ENCODE peak calls at places on chromosomes 3 and 15, in ten cellular contexts. H, D, I, R, X, S, O, E, N and Q are unnamed samples.

GRCh38 chr15:89820651-89821611 is 6.3 kb upstream of the ANPEP start:
- DNase-seq in H (no peak), D (peak; percentile 30), I (no peak), R (no peak), X (peak; percentile 78), S (no peak), O (no peak), E (peak; percentile 66), N (no peak), Q (no peak)

GRCh38 chr3:58384381-58385090 is 49.1 kb downstream of the PDHB start:
- DNase-seq in H (no peak), D (no peak), I (no peak), R (no peak), X (no peak), S (no peak), O (no peak), E (no peak), N (no peak), Q (no peak)

GRCh38 chr3:73086071-73086494 is 24.6 kb downstream of the EBLN2 start:
- DNase-seq in H (peak; percentile 14), D (no peak), I (peak; percentile 77), R (peak; percentile 48), X (no peak), S (peak; percentile 39), O (no peak), E (peak; percentile 26), N (peak; percentile 20), Q (no peak)

GRCh38 chr3:43105597-43106292 is at the start of gene POMGNT2:
- DNase-seq in H (peak; percentile 71), D (peak; percentile 59), I (peak; percentile 93), R (peak; percentile 92), X (peak; percentile 27), S (peak; percentile 87), O (peak; percentile 93), E (peak; percentile 94), N (peak; percentile 75), Q (peak; percentile 60)

GRCh38 chr3:23004971-23005370 is 198.2 kb upstream of the UBE2E2 start:
- DNase-seq in H (no peak), D (peak; percentile 79), I (no peak), R (no peak), X (no peak), S (no peak), O (no peak), E (peak; percentile 61), N (peak; percentile 77), Q (peak; percentile 45)

GRCh38 chr15:41772720-41773331 is 1.5 kb upstream of the MAPKBP1 start:
- DNase-seq in H (peak; percentile 21), D (no peak), I (no peak), R (peak; percentile 59), X (peak; percentile 51), S (peak; percentile 77), O (no peak), E (peak; percentile 75), N (peak; percentile 49), Q (peak; percentile 56)

GRCh38 chr3:70053293-70053692 is 53.8 kb downstream of the SAMMSON start:
- DNase-seq in H (no peak), D (no peak), I (no peak), R (no peak), X (no peak), S (no peak), O (no peak), E (no peak), N (no peak), Q (no peak)

GRCh38 chr15:83430436-83430835 is 16.7 kb upstream of the SH3GL3 start:
- DNase-seq in H (no peak), D (no peak), I (no peak), R (no peak), X (no peak), S (no peak), O (no peak), E (no peak), N (no peak), Q (no peak)

GRCh38 chr15:76058714-76059319 is 968 bp upstream of the TMEM266 start:
- DNase-seq in H (no peak), D (no peak), I (no peak), R (no peak), X (no peak), S (no peak), O (peak; percentile 50), E (no peak), N (no peak), Q (no peak)

GRCh38 chr3:54853573-54854404 is 74.1 kb downstream of the LRTM1 start:
- DNase-seq in H (no peak), D (peak; percentile 26), I (peak; percentile 65), R (peak; percentile 72), X (no peak), S (peak; percentile 73), O (peak; percentile 88), E (peak; percentile 52), N (peak; percentile 36), Q (peak; percentile 56)

GRCh38 chr15:71443538-71443937 is 328.3 kb downstream of the THSD4 start:
- DNase-seq in H (peak; percentile 9), D (no peak), I (peak; percentile 60), R (peak; percentile 72), X (no peak), S (no peak), O (peak; percentile 47), E (peak; percentile 25), N (peak; percentile 36), Q (peak; percentile 47)